ENCODE peak calls at places on chromosomes 3 and 15, in ten cellular contexts. P is left lung, N is neural progenitor cell, G is A549, S is PC-9, U is heart left ventricle, X is K562, E is stomach, W is pancreas, D is H9. Q is an unnamed sample. For H3K4me1, the result is how much of the 10 kb centered on the place peaks cover.

GRCh38 chr3:196643761-196644160 is 4.3 kb downstream of the NRROS start:
- DNase-seq in P (no peak), N (no peak), G (no peak), S (no peak), U (no peak), X (no peak), E (no peak), W (no peak), D (no peak), Q (no peak)

GRCh38 chr3:176172430-176172954 is 1024.8 kb downstream of the TBL1XR1 start:
- DNase-seq in P (no peak), N (peak), G (no peak), S (no peak), U (no peak), X (no peak), E (no peak), W (no peak), D (no peak), Q (no peak)

GRCh38 chr15:64943512-64944225 is 32.0 kb downstream of the ANKDD1A start:
- DNase-seq in P (no peak), N (no peak), G (no peak), S (no peak), U (no peak), X (no peak), E (no peak), W (no peak), D (no peak), Q (no peak)

GRCh38 chr3:177754508-177754921 is 557.2 kb upstream of the TBL1XR1 start:
- DNase-seq in P (no peak), N (no peak), G (no peak), S (no peak), U (no peak), X (no peak), E (no peak), W (no peak), D (no peak), Q (no peak)

GRCh38 chr15:84598250-84598649 is 2.6 kb upstream of the ZSCAN2 start:
- DNase-seq in P (no peak), N (peak), G (no peak), S (no peak), U (no peak), X (peak), E (no peak), W (no peak), D (no peak), Q (no peak)

GRCh38 chr15:28984421-28985375 is 98.9 kb downstream of the APBA2 start:
- DNase-seq in P (peak), N (peak), G (no peak), S (no peak), U (no peak), X (peak), E (no peak), W (no peak), D (no peak), Q (no peak)

GRCh38 chr3:115595611-115596010 is 27.7 kb upstream of the GAP43 start:
- DNase-seq in P (no peak), N (no peak), G (no peak), S (no peak), U (no peak), X (peak), E (no peak), W (no peak), D (no peak), Q (no peak)

GRCh38 chr15:35319354-35319753 is 226.6 kb downstream of the DPH6 start:
- DNase-seq in P (no peak), N (no peak), G (no peak), S (no peak), U (no peak), X (no peak), E (no peak), W (no peak), D (no peak), Q (no peak)

GRCh38 chr3:194856296-194856695 is 170.6 kb downstream of the FAM43A start:
- DNase-seq in P (no peak), N (no peak), G (no peak), S (no peak), U (peak), X (no peak), E (no peak), W (no peak), D (no peak), Q (no peak)

GRCh38 chr3:139491966-139492365 is 15.7 kb upstream of the RBP2 start:
- DNase-seq in P (no peak), N (peak), G (peak), S (no peak), U (no peak), X (no peak), E (no peak), W (no peak), D (peak), Q (no peak)

GRCh38 chr15:59165726-59166125 is 40.9 kb upstream of the LDHAL6B start:
- DNase-seq in P (no peak), N (no peak), G (no peak), S (peak), U (no peak), X (no peak), E (no peak), W (no peak), D (no peak), Q (no peak)

GRCh38 chr3:123780656-123781055 is 103.5 kb downstream of the MYLK start:
- DNase-seq in P (no peak), N (no peak), G (no peak), S (no peak), U (no peak), X (no peak), E (no peak), W (no peak), D (no peak), Q (peak)

GRCh38 chr15:70704166-70704565 is 59.2 kb downstream of the UACA start:
- DNase-seq in P (no peak), N (no peak), G (no peak), S (no peak), U (no peak), X (no peak), E (no peak), W (no peak), D (no peak), Q (no peak)

GRCh38 chr3:130969621-130970020 is 57.0 kb downstream of the ASTE1 start:
- DNase-seq in P (no peak), N (no peak), G (no peak), S (no peak), U (no peak), X (no peak), E (no peak), W (no peak), D (no peak), Q (no peak)

GRCh38 chr3:52454938-52455282 is 494 bp upstream of the NISCH start:
- DNase-seq in P (no peak), N (no peak), G (no peak), S (no peak), U (no peak), X (peak), E (no peak), W (no peak), D (no peak), Q (peak)

GRCh38 chr15:40106203-40107161 is 2.2 kb downstream of the BMF start:
- DNase-seq in P (peak), N (peak), G (peak), S (peak), U (no peak), X (peak), E (peak), W (peak), D (peak), Q (peak)

GRCh38 chr3:35908366-35909232 is 269.3 kb downstream of the ARPP21 start:
- DNase-seq in P (no peak), N (peak), G (peak), S (peak), U (peak), X (peak), E (peak), W (peak), D (peak), Q (no peak)
- TF ChIP-seq CTCF in P (peak), N (peak), G (peak), S (peak), U (peak), X (peak), E (peak), W (peak), D (peak), Q (peak)

GRCh38 chr3:30440880-30441279 is 165.5 kb upstream of the TGFBR2 start:
- DNase-seq in P (no peak), N (peak), G (no peak), S (no peak), U (peak), X (no peak), E (peak), W (no peak), D (no peak), Q (no peak)
- H3K4me1 ChIP-seq in P (under half), N (under half), G (under half), S (under half), U (half or more), X (under half), E (under half), W (under half), D (under half), Q (under half)

GRCh38 chr3:16317561-16317945 is 52.5 kb downstream of the OXNAD1 start:
- DNase-seq in P (no peak), N (no peak), G (no peak), S (no peak), U (no peak), X (no peak), E (no peak), W (no peak), D (no peak), Q (no peak)

GRCh38 chr3:16319723-16320122 is 54.7 kb downstream of the OXNAD1 start:
- DNase-seq in P (no peak), N (no peak), G (no peak), S (no peak), U (no peak), X (peak), E (no peak), W (no peak), D (no peak), Q (no peak)

GRCh38 chr3:16318216-16318615 is 53.2 kb downstream of the OXNAD1 start:
- DNase-seq in P (no peak), N (no peak), G (no peak), S (no peak), U (no peak), X (no peak), E (no peak), W (no peak), D (no peak), Q (peak)

GRCh38 chr3:16316847-16317560 is 52.0 kb downstream of the OXNAD1 start:
- DNase-seq in P (no peak), N (no peak), G (no peak), S (no peak), U (no peak), X (no peak), E (no peak), W (no peak), D (no peak), Q (no peak)

DNA sequence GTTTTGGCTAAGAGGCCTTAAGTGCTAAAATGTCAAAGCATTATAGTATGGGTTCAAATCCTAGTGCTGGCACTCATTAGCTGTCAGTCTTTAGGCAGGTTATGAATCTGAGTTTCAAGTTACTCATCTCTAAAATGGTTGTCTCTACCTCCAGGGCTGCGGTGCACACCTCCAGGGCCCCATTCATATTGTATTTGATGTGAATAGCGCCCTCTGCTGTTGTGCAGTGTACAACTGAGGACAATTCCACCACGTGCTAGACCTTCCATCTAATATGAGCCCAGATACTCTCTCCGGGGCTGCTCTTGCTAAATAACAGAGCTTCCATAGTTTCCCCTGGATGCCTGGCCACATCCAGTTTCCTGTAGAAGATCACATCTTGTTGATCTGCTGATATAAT is 54.3 kb downstream of the OXNAD1 start:
- DNase-seq in P (no peak), N (peak), G (peak), S (no peak), U (no peak), X (peak), E (peak), W (no peak), D (peak), Q (no peak)
- TF ChIP-seq CTCF in P (no peak), N (peak), G (peak), S (peak), U (peak), X (peak), E (no peak), W (no peak), D (peak), Q (peak)

DNA sequence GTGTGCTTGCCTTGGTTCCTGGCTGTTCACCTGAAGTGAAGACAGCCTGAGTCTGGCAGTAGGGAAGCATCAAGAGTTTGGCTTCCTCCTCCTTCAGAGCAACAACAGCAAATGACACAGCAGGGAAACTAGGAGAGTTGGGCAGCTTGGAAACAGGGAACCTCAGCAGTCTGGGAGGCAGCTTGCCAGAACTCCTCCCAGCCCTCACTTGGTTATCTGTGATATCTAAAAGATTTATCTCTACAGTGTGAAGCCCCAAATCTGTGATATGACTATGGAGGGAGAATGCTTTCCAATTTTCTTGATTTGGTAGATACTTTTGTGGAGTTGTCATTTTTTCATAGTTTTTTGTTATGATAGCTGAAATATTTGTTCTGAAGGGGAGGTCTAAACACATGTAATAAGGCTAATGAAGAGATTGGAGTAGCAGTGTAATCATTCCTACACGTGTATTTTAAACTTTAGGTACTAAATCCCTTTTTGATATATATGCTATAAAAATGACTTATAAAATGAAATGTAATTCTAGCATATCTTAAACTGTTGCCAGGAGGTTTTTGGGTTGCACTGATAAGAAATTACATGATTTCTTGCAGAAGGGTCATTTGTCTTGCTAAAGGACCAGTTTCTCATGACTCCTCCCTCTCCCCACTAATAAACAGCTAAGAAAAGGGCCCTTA is 20.8 kb downstream of the UBE2E1 start:
- DNase-seq in P (no peak), N (no peak), G (no peak), S (no peak), U (peak), X (peak), E (no peak), W (no peak), D (no peak), Q (peak)
- H3K4me1 ChIP-seq in P (half or more), N (under half), G (under half), S (under half), U (under half), X (under half), E (half or more), W (under half), D (under half), Q (under half)

GRCh38 chr3:81521855-81522254 is 239.6 kb downstream of the GBE1 start:
- DNase-seq in P (no peak), N (no peak), G (no peak), S (no peak), U (no peak), X (no peak), E (no peak), W (no peak), D (no peak), Q (no peak)
- TF ChIP-seq CTCF in P (no peak), N (no peak), G (no peak), S (no peak), U (no peak), X (no peak), E (no peak), W (no peak), D (no peak), Q (no peak)

GRCh38 chr15:74319138-74319460 is 48.3 kb downstream of the CYP11A1 start:
- DNase-seq in P (no peak), N (no peak), G (no peak), S (no peak), U (no peak), X (no peak), E (no peak), W (no peak), D (no peak), Q (peak)
- H3K4me1 ChIP-seq in P (under half), N (under half), G (under half), S (under half), U (half or more), X (under half), E (under half), W (under half), D (under half), Q (under half)

DNA sequence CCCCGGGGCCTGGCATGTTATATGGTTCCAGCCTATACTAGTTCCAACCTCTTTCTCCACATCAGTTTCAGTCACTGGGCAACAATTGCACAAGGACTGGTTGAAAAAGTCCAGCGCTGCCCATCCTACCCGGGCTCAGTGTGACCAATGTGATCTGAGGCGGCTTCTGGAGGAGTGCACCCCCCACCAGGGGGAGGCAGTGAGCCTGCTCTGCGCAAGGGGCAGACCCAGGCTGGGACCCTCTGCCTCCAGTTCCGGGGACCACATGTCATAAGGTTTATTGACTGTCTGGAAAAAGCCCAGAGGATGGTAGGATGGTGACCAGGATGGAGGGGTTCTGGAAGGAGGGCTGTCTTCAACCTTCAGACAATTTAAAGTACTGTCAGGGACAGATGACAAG is 25.6 kb upstream of the NR2E3 start:
- DNase-seq in P (no peak), N (no peak), G (no peak), S (no peak), U (no peak), X (peak), E (no peak), W (no peak), D (no peak), Q (no peak)
- TF ChIP-seq CTCF in P (no peak), N (peak), G (peak), S (peak), U (peak), X (peak), E (no peak), W (no peak), D (peak), Q (peak)

DNA sequence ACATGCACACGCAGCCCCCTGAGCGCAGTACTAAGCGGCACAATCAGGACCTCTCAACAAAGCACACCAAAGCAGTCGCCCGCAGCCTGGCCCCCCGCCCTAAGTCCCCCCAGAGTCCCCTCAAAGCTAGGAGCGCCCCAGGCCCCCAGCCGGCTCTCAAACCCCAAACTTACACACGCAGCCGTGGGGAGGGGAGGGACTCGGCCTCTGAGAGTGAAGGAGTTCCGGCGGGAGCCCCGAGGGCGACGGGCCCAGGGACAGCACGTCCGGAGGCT is 5.5 kb downstream of the GATA2 start:
- DNase-seq in P (no peak), N (no peak), G (no peak), S (no peak), U (no peak), X (no peak), E (no peak), W (no peak), D (no peak), Q (no peak)
- H3K4me1 ChIP-seq in P (half or more), N (half or more), G (under half), S (under half), U (half or more), X (under half), E (half or more), W (under half), D (under half), Q (under half)

Q was measured in osteoblast.